ENCODE peak calls at places on chromosomes 12 and 14, in five cellular contexts. M is trophoblast cell, J is H9, F is H1, W is mesenchymal stem cell. R is an unnamed sample.

GRCh38 chr12:99005601-99006000 is 360.5 kb downstream of the APAF1 start:
- DNase-seq in M (no peak), W (no peak), F (no peak), J (no peak), R (no peak)

GRCh38 chr12:131223791-131224567 is 270.3 kb downstream of the ADGRD1 start:
- DNase-seq in M (no peak), J (peak; percentile 99), W (no peak), F (peak; percentile 80), R (no peak)

GRCh38 chr14:46840971-46841729 is 189.6 kb upstream of the RPL10L start:
- DNase-seq in F (no peak), J (no peak), W (peak; percentile 46), M (no peak), R (no peak)

GRCh38 chr14:72416892-72417291 is 477.0 kb downstream of the DPF3 start:
- DNase-seq in M (peak; percentile 94), W (no peak), F (no peak), J (no peak), R (no peak)

GRCh38 chr14:52950410-52950897 is 396 bp downstream of the FERMT2 start:
- DNase-seq in W (peak; percentile 71), F (no peak), M (peak; percentile 85), J (peak; percentile 46), R (peak; percentile 45)

GRCh38 chr14:26926585-26926984 is 328.8 kb upstream of the NOVA1 start:
- DNase-seq in F (no peak), W (no peak), J (no peak), M (no peak), R (no peak)

GRCh38 chr12:110256780-110257431 is 24.1 kb upstream of the ATP2A2 start:
- DNase-seq in M (peak; percentile 51), J (no peak), W (peak; percentile 62), F (no peak), R (no peak)

GRCh38 chr12:114679942-114680341 is 4.0 kb downstream of the TBX3 start:
- DNase-seq in F (no peak), W (no peak), J (no peak), M (no peak), R (no peak)

GRCh38 chr12:115857923-115858322 is 419.6 kb downstream of the MED13L start:
- DNase-seq in W (no peak), M (no peak), F (no peak), J (no peak), R (no peak)

GRCh38 chr14:103021817-103022668 is 35.3 kb downstream of the CDC42BPB start:
- DNase-seq in J (no peak), W (peak; percentile 56), M (no peak), F (no peak), R (no peak)

GRCh38 chr12:34354239-34355200 is 332.2 kb downstream of the ALG10 start:
- DNase-seq in W (no peak), F (no peak), M (peak; percentile 36), J (no peak), R (no peak)

GRCh38 chr14:68950111-68950510 is 29.0 kb downstream of the ACTN1 start:
- DNase-seq in W (peak; percentile 78), M (peak; percentile 87), F (no peak), J (no peak), R (no peak)

GRCh38 chr14:103546651-103547454 is 15.6 kb downstream of the BAG5 start:
- DNase-seq in W (peak; percentile 46), F (no peak), J (peak; percentile 87), M (peak; percentile 75), R (no peak)

GRCh38 chr12:47896633-47897032 is 8.2 kb downstream of the VDR start:
- DNase-seq in M (peak; percentile 29), F (no peak), J (no peak), W (no peak), R (no peak)

GRCh38 chr14:29576997-29577396 is 350.6 kb downstream of the PRKD1 start:
- DNase-seq in M (no peak), W (no peak), F (no peak), J (no peak), R (no peak)

GRCh38 chr12:105107176-105107496 is 395 bp upstream of the WASHC4 start:
- DNase-seq in M (no peak), W (peak; percentile 76), F (no peak), J (no peak), R (peak; percentile 40)

GRCh38 chr12:27657296-27657695 is 39.0 kb upstream of the REP15 start:
- DNase-seq in J (no peak), W (no peak), M (peak; percentile 15), F (no peak), R (no peak)

DNA sequence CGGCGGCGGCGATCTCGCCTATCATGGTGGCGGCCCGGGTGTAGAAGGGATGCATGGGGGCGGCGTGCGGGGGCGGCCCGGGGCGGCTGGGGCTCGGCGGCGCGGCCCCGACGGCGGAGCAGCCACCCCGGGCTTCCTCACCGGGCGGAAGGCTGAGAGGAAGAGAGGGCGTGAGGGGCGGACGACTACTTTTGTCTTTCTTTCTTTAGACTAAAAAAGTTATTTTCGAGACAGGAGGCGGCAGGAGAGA is 240 bp downstream of the BTG1 start:
- DNase-seq in W (no peak), M (no peak), F (no peak), J (no peak), R (no peak)
- H3K18ac ChIP-seq in W (peak overlapping the region; percentile 99), M (peak overlapping the region; percentile 97), F (no peak overlapping the region), J (peak overlapping the region; percentile 93), R (peak overlapping the region; percentile 100)

DNA sequence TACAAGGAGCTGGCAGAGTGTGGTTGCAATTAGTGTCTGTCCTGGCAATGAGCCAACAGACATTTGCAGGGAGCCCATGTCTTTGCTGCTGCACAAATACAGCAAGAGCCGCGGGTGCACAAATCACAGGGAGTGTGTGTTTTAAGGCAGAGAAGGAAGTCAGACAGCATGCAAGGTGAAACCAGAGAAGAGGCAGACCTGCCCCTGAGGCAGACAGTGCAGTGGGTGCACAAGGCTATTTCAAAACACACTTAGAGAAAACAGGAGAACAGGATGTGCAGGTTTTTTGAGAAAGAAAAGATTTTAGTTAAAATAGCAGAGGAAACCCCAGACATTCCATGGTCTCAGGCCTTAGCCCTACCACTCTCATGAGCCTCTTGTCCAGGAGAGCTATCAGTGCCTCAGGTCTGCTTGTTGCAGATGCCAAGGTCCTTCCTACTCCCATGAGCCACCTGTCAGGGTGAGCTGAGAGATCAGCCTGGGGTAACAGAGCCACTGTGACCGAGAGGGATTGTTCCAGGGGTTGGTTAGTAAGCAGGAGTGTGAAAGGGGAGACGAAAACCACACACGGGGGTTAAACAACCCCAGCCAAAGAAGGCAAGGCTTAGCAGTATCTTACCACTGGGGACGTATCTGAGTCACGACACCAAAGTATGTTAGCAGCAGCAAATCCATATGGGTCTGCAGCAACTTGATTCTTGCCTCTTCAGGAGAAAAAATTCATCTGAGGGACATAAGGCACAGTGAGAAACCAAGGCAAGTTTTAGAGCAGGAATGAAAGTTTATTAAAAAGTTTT is 78.1 kb downstream of the C14orf132 start:
- DNase-seq in F (no peak), W (no peak), M (peak; percentile 91), J (no peak), R (no peak)
- H2BK12ac ChIP-seq in F (no peak overlapping the region), W (peak overlapping the region; percentile 38), M (peak overlapping the region; percentile 78), J (no peak overlapping the region), R (no peak overlapping the region)

GRCh38 chr12:126537961-126538530 is 1472.8 kb downstream of the AACS start:
- DNase-seq in W (no peak), M (no peak), F (no peak), J (no peak), R (no peak)
- H3K18ac ChIP-seq in W (no peak overlapping the region), M (no peak overlapping the region), F (no peak overlapping the region), J (no peak overlapping the region), R (no peak overlapping the region)

DNA sequence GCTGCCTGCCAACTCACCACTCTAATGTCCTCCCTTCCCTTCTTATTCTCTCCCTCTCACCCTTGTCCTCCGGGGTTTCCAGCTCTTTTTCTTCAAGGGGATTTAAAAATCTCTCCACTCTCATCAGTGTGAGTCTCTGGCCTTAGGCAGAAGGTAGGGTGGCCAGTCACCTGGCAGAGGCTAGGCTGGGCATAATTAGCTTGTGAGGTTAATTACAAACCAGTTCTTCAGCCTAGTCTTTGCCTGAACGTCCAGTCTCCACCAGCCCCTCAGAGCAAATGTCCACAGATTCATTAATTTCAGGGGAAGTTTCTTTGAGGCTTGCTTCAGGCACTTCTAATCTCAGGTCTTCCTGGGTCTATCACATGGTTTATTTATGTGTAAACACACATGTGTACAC is 6.7 kb downstream of the KRT7 start:
- DNase-seq in J (no peak), F (no peak), W (no peak), M (no peak), R (no peak)
- H2BK12ac ChIP-seq in J (no peak overlapping the region), F (no peak overlapping the region), W (no peak overlapping the region), M (no peak overlapping the region), R (no peak overlapping the region)

DNA sequence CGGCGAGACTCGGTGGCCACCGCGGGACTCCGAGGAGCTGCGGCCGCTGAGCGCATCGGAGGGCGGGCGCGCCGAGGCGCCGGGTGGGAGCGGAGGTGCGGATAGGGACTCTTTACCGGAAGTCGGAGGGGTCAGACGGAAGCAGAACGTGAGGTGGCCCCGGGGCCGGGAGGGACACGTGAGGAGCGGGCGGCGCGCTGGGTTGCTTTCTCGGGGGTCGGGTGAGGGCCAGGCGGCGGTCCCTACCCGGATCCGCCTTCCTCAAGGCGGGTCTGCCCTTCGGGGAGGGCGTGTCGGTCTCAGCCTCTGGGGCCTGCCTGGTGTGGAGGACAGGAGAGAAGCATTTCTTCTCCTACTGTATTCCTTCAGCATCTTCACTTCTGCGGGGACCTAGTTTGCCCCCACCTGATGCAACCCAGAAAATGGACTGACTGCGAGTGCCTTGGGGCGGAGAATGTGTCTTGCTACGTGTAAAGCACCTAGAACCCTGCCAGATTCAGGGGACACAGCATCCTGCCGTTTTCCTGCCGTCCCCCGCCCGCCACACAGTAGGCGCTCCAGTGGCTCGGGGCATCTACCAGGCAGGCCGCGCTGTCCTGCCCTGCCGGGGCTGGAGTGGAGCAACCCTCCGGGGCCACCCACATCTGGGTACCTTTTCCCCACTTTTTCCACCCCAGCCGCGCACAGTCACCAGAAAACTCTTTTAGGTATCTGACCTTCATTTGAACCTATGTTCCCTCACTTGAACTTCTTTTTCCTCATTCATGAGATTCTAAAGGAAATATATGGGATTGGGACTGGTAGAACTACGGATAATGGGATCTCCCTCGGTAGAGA is 562 bp upstream of the ATXN2 start:
- DNase-seq in J (peak; percentile 97), M (peak; percentile 90), W (peak; percentile 95), F (peak; percentile 81), R (peak; percentile 89)
- H3K18ac ChIP-seq in J (peak overlapping the region; percentile 93), M (peak overlapping the region; percentile 97), W (peak overlapping the region; percentile 97), F (peak overlapping the region; percentile 87), R (peak overlapping the region; percentile 100)

GRCh38 chr12:122346054-122346453 is 76.4 kb downstream of the CLIP1 start:
- DNase-seq in F (no peak), J (no peak), M (no peak), W (no peak), R (no peak)
- H2BK12ac ChIP-seq in F (no peak overlapping the region), J (no peak overlapping the region), M (no peak overlapping the region), W (no peak overlapping the region), R (no peak overlapping the region)

GRCh38 chr14:59060841-59061240 is 127.6 kb upstream of the DAAM1 start:
- DNase-seq in F (no peak), M (no peak), J (no peak), W (no peak), R (no peak)

GRCh38 chr14:59061292-59061691 is 127.2 kb upstream of the DAAM1 start:
- DNase-seq in M (no peak), J (no peak), W (no peak), F (no peak), R (no peak)

GRCh38 chr14:59055439-59056045 is 132.9 kb upstream of the DAAM1 start:
- DNase-seq in J (no peak), W (peak; percentile 64), F (no peak), M (peak; percentile 75), R (peak; percentile 33)
- H3K18ac ChIP-seq in J (no peak overlapping the region), W (no peak overlapping the region), F (no peak overlapping the region), M (no peak overlapping the region), R (no peak overlapping the region)

GRCh38 chr12:13299457-13299856 is 102.9 kb downstream of the EMP1 start:
- DNase-seq in F (no peak), W (no peak), J (no peak), M (no peak), R (no peak)
- H2BK12ac ChIP-seq in F (no peak overlapping the region), W (no peak overlapping the region), J (no peak overlapping the region), M (no peak overlapping the region), R (no peak overlapping the region)

R was measured in neuronal stem cell.